ENCODE peak calls at places on chromosomes 5 and 9, in nine cellular contexts. J is CD8-positive, alpha-beta memory T cell; X is testis; M is CD8-positive, alpha-beta T cell; Y is cardiac muscle cell; S is ovary; Q is ascending aorta; T is psoas muscle; W is NT2/D1. U is an unnamed sample. For H3K4me1, the result is how much of the 10 kb centered on the place peaks cover.

GRCh38 chr5:104764197-104764596 is 1201.6 kb upstream of the NUDT12 start:
- DNase-seq in J (no peak), X (no peak), M (no peak), Y (no peak), S (no peak), Q (no peak), T (no peak), W (no peak), U (no peak)

GRCh38 chr9:34292552-34292951 is 36.5 kb downstream of the KIF24 start:
- DNase-seq in J (no peak), X (no peak), M (no peak), Y (no peak), S (no peak), Q (no peak), T (no peak), W (no peak), U (no peak)

GRCh38 chr9:27770541-27770940 is 197.3 kb upstream of the C9orf72 start:
- DNase-seq in J (no peak), X (no peak), M (no peak), Y (no peak), S (no peak), Q (no peak), T (no peak), W (no peak), U (no peak)

GRCh38 chr9:135551031-135551430 is 5.1 kb downstream of the OBP2A start:
- DNase-seq in J (no peak), X (no peak), M (no peak), Y (no peak), S (no peak), Q (no peak), T (no peak), W (no peak), U (no peak)

GRCh38 chr5:139908749-139909148 is 113.1 kb downstream of the PSD2 start:
- DNase-seq in J (no peak), X (peak), M (no peak), Y (peak), S (peak), Q (no peak), T (peak), W (no peak), U (peak)

GRCh38 chr5:127303404-127303803 is 12.8 kb downstream of the MEGF10 start:
- DNase-seq in J (no peak), X (no peak), M (no peak), Y (no peak), S (no peak), Q (no peak), T (no peak), W (no peak), U (no peak)

GRCh38 chr5:9667906-9668305 is 37.8 kb upstream of the TAS2R1 start:
- DNase-seq in J (no peak), X (no peak), M (no peak), Y (no peak), S (no peak), Q (no peak), T (no peak), W (no peak), U (no peak)

GRCh38 chr5:72325566-72326297 is 5.6 kb downstream of the PTCD2 start:
- DNase-seq in J (no peak), X (no peak), M (no peak), Y (peak), S (no peak), Q (no peak), T (no peak), W (no peak), U (no peak)

GRCh38 chr5:126597156-126597555 is 2.1 kb upstream of the ALDH7A1 start:
- DNase-seq in J (no peak), X (no peak), M (no peak), Y (peak), S (no peak), Q (no peak), T (no peak), W (no peak), U (no peak)

GRCh38 chr5:54401515-54401914 is 54.0 kb upstream of the HSPB3 start:
- DNase-seq in J (no peak), X (no peak), M (no peak), Y (no peak), S (no peak), Q (no peak), T (no peak), W (no peak), U (no peak)

GRCh38 chr5:151085517-151086031 is 4.7 kb upstream of the TNIP1 start:
- DNase-seq in J (peak), X (peak), M (peak), Y (peak), S (no peak), Q (peak), T (peak), W (no peak), U (peak)

GRCh38 chr9:133606722-133607053 is 2.5 kb downstream of the FAM163B start:
- DNase-seq in J (no peak), X (no peak), M (no peak), Y (no peak), S (no peak), Q (no peak), T (no peak), W (no peak), U (no peak)

GRCh38 chr5:56900858-56901578 is 8.4 kb upstream of the SETD9 start:
- DNase-seq in J (no peak), X (no peak), M (peak), Y (peak), S (no peak), Q (no peak), T (no peak), W (no peak), U (peak)

GRCh38 chr9:14652729-14653377 is 40.4 kb downstream of the ZDHHC21 start:
- DNase-seq in J (no peak), X (no peak), M (no peak), Y (peak), S (no peak), Q (no peak), T (no peak), W (peak), U (peak)

GRCh38 chr9:86822006-86822405 is 125.3 kb downstream of the GAS1 start:
- DNase-seq in J (no peak), X (no peak), M (no peak), Y (peak), S (no peak), Q (no peak), T (peak), W (no peak), U (no peak)

GRCh38 chr5:161096591-161096990 is 244.6 kb upstream of the ATP10B start:
- DNase-seq in J (no peak), X (no peak), M (no peak), Y (no peak), S (no peak), Q (no peak), T (no peak), W (no peak), U (no peak)

GRCh38 chr5:37567566-37567965 is 188.4 kb downstream of the WDR70 start:
- DNase-seq in J (no peak), X (no peak), M (no peak), Y (no peak), S (no peak), Q (no peak), T (no peak), W (no peak), U (no peak)

GRCh38 chr5:139481580-139482049 is 943 bp downstream of the STING1 start:
- DNase-seq in J (no peak), X (no peak), M (no peak), Y (peak), S (no peak), Q (peak), T (no peak), W (no peak), U (no peak)

GRCh38 chr9:7536310-7536939 is 263.2 kb downstream of the DMAC1 start:
- DNase-seq in J (no peak), X (peak), M (peak), Y (peak), S (peak), Q (no peak), T (peak), W (peak), U (peak)

GRCh38 chr9:33737811-33738606 is 57.4 kb upstream of the PRSS3 start:
- DNase-seq in J (peak), X (peak), M (no peak), Y (peak), S (no peak), Q (no peak), T (no peak), W (peak), U (peak)

GRCh38 chr5:5296061-5296460 is 126.4 kb upstream of the ICE1 start:
- DNase-seq in J (no peak), X (no peak), M (no peak), Y (no peak), S (no peak), Q (no peak), T (no peak), W (no peak), U (no peak)

GRCh38 chr9:103798620-103799019 is 295.5 kb upstream of the SMC2 start:
- DNase-seq in J (no peak), X (no peak), M (no peak), Y (peak), S (no peak), Q (no peak), T (no peak), W (no peak), U (no peak)

GRCh38 chr5:106964102-106964501 is 706.6 kb downstream of the EFNA5 start:
- DNase-seq in J (no peak), X (no peak), M (no peak), Y (no peak), S (no peak), Q (no peak), T (no peak), W (no peak), U (peak)

GRCh38 chr9:73810585-73811215 is 659.0 kb downstream of the ANXA1 start:
- DNase-seq in J (no peak), X (no peak), M (no peak), Y (peak), S (no peak), Q (no peak), T (no peak), W (no peak), U (no peak)

GRCh38 chr9:3646226-3646625 is 120.4 kb upstream of the RFX3 start:
- DNase-seq in J (no peak), X (no peak), M (no peak), Y (no peak), S (no peak), Q (no peak), T (no peak), W (no peak), U (no peak)

GRCh38 chr5:155530046-155530445 is 516.5 kb downstream of the KIF4B start:
- DNase-seq in J (no peak), X (no peak), M (no peak), Y (no peak), S (no peak), Q (no peak), T (no peak), W (no peak), U (no peak)

GRCh38 chr9:29691758-29692407 is 2118.6 kb upstream of the C9orf72 start:
- DNase-seq in J (no peak), X (peak), M (no peak), Y (peak), S (no peak), Q (no peak), T (no peak), W (peak), U (peak)

GRCh38 chr5:65808818-65809217 is 86.8 kb downstream of the NLN start:
- DNase-seq in J (no peak), X (no peak), M (no peak), Y (no peak), S (no peak), Q (no peak), T (no peak), W (no peak), U (no peak)

GRCh38 chr9:127519301-127520166 is 68.2 kb downstream of the LRSAM1 start:
- DNase-seq in J (no peak), X (no peak), M (peak), Y (peak), S (peak), Q (peak), T (peak), W (no peak), U (no peak)

GRCh38 chr5:155316310-155316709 is 302.8 kb downstream of the KIF4B start:
- DNase-seq in J (no peak), X (no peak), M (no peak), Y (no peak), S (no peak), Q (no peak), T (no peak), W (no peak), U (no peak)

GRCh38 chr9:98357921-98358535 is 102.6 kb upstream of the TBC1D2 start:
- DNase-seq in J (no peak), X (no peak), M (no peak), Y (peak), S (no peak), Q (no peak), T (no peak), W (no peak), U (no peak)

GRCh38 chr9:95626885-95627558 is 110.3 kb upstream of the PTCH1 start:
- DNase-seq in J (no peak), X (no peak), M (peak), Y (no peak), S (no peak), Q (peak), T (peak), W (no peak), U (peak)

GRCh38 chr9:21750021-21750735 is 52.3 kb upstream of the MTAP start:
- DNase-seq in J (no peak), X (no peak), M (no peak), Y (peak), S (no peak), Q (no peak), T (no peak), W (no peak), U (no peak)

GRCh38 chr5:146091881-146092280 is 13.5 kb downstream of the PLAC8L1 start:
- DNase-seq in J (no peak), X (no peak), M (no peak), Y (no peak), S (no peak), Q (no peak), T (no peak), W (no peak), U (no peak)

GRCh38 chr9:109914280-109915027 is 134.5 kb downstream of the PALM2AKAP2 start:
- DNase-seq in J (no peak), X (no peak), M (no peak), Y (peak), S (no peak), Q (no peak), T (no peak), W (no peak), U (no peak)
- H3K4me1 ChIP-seq in J (under half), X (under half), M (under half), Y (under half), S (under half), Q (under half), T (half or more), W (under half), U (under half)

DNA sequence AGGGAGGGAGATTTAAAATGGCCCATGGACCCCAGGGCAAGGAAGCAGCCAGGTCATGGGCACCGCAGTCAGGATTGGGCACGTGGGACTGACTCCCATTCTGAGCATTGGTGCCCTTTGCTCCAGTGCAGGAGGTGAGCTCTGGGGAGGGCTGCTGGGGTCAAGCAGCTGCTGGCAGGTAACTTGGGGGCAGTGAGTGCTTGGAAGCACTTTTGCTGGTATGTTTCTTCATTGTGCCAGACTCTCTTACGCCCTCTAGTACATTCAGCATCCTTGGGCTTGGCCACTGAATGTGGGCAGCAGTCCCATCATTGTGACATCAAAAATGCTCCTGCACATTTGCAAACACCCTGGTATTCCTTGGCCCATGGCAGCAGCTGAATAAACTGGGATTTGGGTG is 32.7 kb downstream of the PRRC2B start:
- DNase-seq in J (no peak), X (no peak), M (no peak), Y (no peak), S (no peak), Q (no peak), T (peak), W (no peak), U (no peak)
- H3K4me1 ChIP-seq in J (under half), X (under half), M (half or more), Y (under half), S (under half), Q (under half), T (under half), W (under half), U (under half)

GRCh38 chr5:76489877-76490688 is 87.0 kb downstream of the IQGAP2 start:
- DNase-seq in J (no peak), X (no peak), M (no peak), Y (no peak), S (no peak), Q (no peak), T (no peak), W (peak), U (no peak)
- H3K4me1 ChIP-seq in J (under half), X (under half), M (under half), Y (under half), S (under half), Q (under half), T (under half), W (under half), U (under half)

GRCh38 chr5:60996368-60996767 is 51.4 kb downstream of the NDUFAF2 start:
- DNase-seq in J (no peak), X (no peak), M (no peak), Y (no peak), S (no peak), Q (no peak), T (no peak), W (no peak), U (no peak)

GRCh38 chr5:60989790-60990189 is 44.8 kb downstream of the NDUFAF2 start:
- DNase-seq in J (no peak), X (no peak), M (no peak), Y (no peak), S (no peak), Q (no peak), T (no peak), W (no peak), U (no peak)

GRCh38 chr5:60992871-60993270 is 47.9 kb downstream of the NDUFAF2 start:
- DNase-seq in J (no peak), X (no peak), M (no peak), Y (no peak), S (no peak), Q (no peak), T (no peak), W (no peak), U (no peak)

GRCh38 chr5:60993875-60994571 is 49.0 kb downstream of the NDUFAF2 start:
- DNase-seq in J (no peak), X (no peak), M (no peak), Y (no peak), S (no peak), Q (no peak), T (no peak), W (no peak), U (no peak)

GRCh38 chr5:60993425-60993824 is 48.4 kb downstream of the NDUFAF2 start:
- DNase-seq in J (no peak), X (no peak), M (no peak), Y (no peak), S (no peak), Q (no peak), T (no peak), W (no peak), U (no peak)
- H3K4me1 ChIP-seq in J (under half), X (under half), M (under half), Y (under half), S (under half), Q (under half), T (under half), W (under half), U (under half)

DNA sequence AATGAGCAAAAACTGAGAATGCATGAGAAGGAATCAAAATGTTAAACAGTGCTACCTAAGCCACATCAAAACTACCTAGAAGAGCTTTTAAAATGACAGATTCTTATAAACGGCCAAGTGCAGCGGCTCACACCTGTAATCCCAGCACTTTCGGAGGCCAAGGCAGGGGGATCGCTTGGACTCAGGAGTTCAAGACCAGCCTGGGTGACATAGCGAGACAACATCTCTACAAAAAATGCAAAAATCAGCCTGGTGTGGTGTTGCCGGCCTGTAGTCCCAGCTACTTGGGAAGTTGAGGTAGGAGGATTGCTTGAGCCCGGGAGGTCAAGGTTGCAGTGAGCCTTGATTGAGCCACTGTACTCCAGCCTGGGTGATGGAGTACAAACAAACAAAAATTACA is 13.4 kb downstream of the FNBP1 start:
- DNase-seq in J (no peak), X (no peak), M (no peak), Y (no peak), S (no peak), Q (peak), T (no peak), W (no peak), U (no peak)
- H3K4me1 ChIP-seq in J (half or more), X (under half), M (half or more), Y (under half), S (under half), Q (under half), T (half or more), W (under half), U (under half)

DNA sequence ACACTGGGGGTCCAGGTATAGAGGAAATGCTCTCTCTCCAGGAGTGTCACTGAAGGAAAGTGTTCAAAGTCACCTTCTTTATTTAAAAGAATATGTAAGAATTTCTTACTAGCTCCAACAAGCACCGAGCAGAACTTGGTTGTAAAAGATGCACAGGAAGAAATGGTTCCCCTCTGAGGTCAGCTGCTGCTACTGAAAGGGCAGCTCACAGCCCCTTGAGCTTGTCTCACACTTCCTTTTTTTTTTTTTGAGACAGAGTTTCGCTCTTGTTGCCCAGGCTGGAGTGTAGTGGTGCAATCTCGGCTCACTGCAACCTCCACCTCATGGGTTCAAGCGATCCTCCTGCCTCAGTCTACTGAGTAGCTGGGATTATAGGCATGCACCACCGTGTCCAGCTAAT is 77.2 kb downstream of the PRRT1B start:
- DNase-seq in J (no peak), X (no peak), M (no peak), Y (no peak), S (no peak), Q (no peak), T (no peak), W (no peak), U (no peak)
- H3K4me1 ChIP-seq in J (under half), X (under half), M (under half), Y (under half), S (under half), Q (under half), T (under half), W (under half), U (under half)